ENCODE peak calls at places on chromosomes 16 and 17, in ten cellular contexts. W is activated T-helper 9 cell treated with anti-CD3 and anti-CD28 coated beads, Interleukin-2, amount 50 U/mL, for 16 hours; F is activated effector memory CD4-positive, alpha-beta T cell treated with anti-CD3 and anti-CD28 coated beads, Interleukin-2, amount 50 U/mL, for 16 hours; V is cardiac fibroblast; E is stimulated activated naive CD8-positive, alpha-beta T cell treated with anti-CD3 and anti-CD28 coated beads, Interleukin-15, amount 100 ng/mL, for 72 hours; Z is tibial nerve; A is mesendoderm; B is progenitor cell of endocrine pancreas; P is EL; I is mammary epithelial cell. H is an unnamed sample.

GRCh38 chr16:20954574-20954973 is 54.0 kb downstream of the LYRM1 start:
- DNase-seq in Z (no peak), E (no peak), W (no peak), B (no peak), A (no peak), P (no peak), I (no peak), F (no peak), V (no peak), H (no peak)

GRCh38 chr17:31509805-31510177 is 118.3 kb downstream of the RAB11FIP4 start:
- DNase-seq in E (no peak), I (no peak), V (no peak), A (peak; percentile 35), P (no peak), W (no peak), F (no peak), Z (no peak), B (no peak), H (no peak)

GRCh38 chr16:67244387-67245188 is 2.7 kb downstream of the FHOD1 start:
- DNase-seq in V (peak; percentile 87), W (peak; percentile 71), A (peak; percentile 77), I (peak; percentile 85), F (peak; percentile 92), Z (peak; percentile 47), B (no peak), E (peak; percentile 93), P (peak; percentile 98), H (peak; percentile 32)

GRCh38 chr17:45234641-45235040 is 13.0 kb downstream of the FMNL1 start:
- DNase-seq in V (no peak), P (no peak), W (no peak), I (no peak), A (peak; percentile 75), E (no peak), Z (no peak), F (peak; percentile 81), B (no peak), H (peak; percentile 77)

GRCh38 chr16:86520317-86521210 is 10.2 kb downstream of the FOXF1 start:
- DNase-seq in F (no peak), I (no peak), A (no peak), W (no peak), Z (no peak), E (no peak), P (no peak), V (no peak), B (no peak), H (no peak)

GRCh38 chr17:62064791-62065563 is at the start of gene MED13:
- DNase-seq in I (peak; percentile 52), W (peak; percentile 48), E (peak; percentile 63), A (peak; percentile 59), B (peak; percentile 43), Z (peak; percentile 47), F (peak; percentile 88), V (peak; percentile 45), P (peak; percentile 53), H (peak; percentile 78)

GRCh38 chr17:42819939-42820535 is 4.0 kb downstream of the BECN1 start:
- DNase-seq in V (peak; percentile 71), P (peak; percentile 68), Z (no peak), B (peak; percentile 28), E (peak; percentile 76), A (peak; percentile 91), W (peak; percentile 51), I (peak; percentile 32), F (peak; percentile 88), H (peak; percentile 87)

GRCh38 chr16:58709338-58709737 is 24.8 kb upstream of the SLC38A7 start:
- DNase-seq in B (no peak), E (no peak), Z (no peak), V (no peak), A (no peak), W (no peak), F (no peak), I (no peak), P (no peak), H (no peak)

GRCh38 chr17:47184671-47185070 is 4.4 kb downstream of the CDC27 start:
- DNase-seq in V (no peak), I (no peak), B (no peak), Z (no peak), E (no peak), F (no peak), A (peak; percentile 5), W (no peak), P (no peak), H (no peak)

GRCh38 chr16:79587897-79588296 is 12.6 kb downstream of the MAF start:
- DNase-seq in P (no peak), Z (no peak), I (no peak), F (no peak), A (no peak), E (no peak), W (no peak), V (no peak), B (no peak), H (no peak)

GRCh38 chr17:47267354-47267828 is 13.8 kb downstream of the ITGB3 start:
- DNase-seq in B (no peak), W (no peak), P (peak; percentile 94), E (no peak), V (peak; percentile 55), A (peak; percentile 34), Z (no peak), I (peak; percentile 74), F (no peak), H (no peak)

GRCh38 chr17:72982680-72983079 is 109.8 kb downstream of the SLC39A11 start:
- DNase-seq in I (no peak), P (no peak), Z (no peak), B (no peak), V (no peak), W (no peak), A (no peak), F (no peak), E (no peak), H (no peak)

GRCh38 chr17:44348234-44348987 is 3.3 kb downstream of the GRN start:
- DNase-seq in B (no peak), F (no peak), P (peak; percentile 66), W (no peak), I (peak; percentile 90), Z (peak; percentile 28), E (peak; percentile 23), A (no peak), V (no peak), H (no peak)

GRCh38 chr17:49715717-49716279 is 8.0 kb upstream of the SLC35B1 start:
- DNase-seq in W (peak; percentile 36), E (peak; percentile 59), A (no peak), P (no peak), B (no peak), Z (no peak), V (no peak), F (peak; percentile 81), I (no peak), H (no peak)

GRCh38 chr17:45225964-45226530 is 4.4 kb downstream of the FMNL1 start:
- DNase-seq in B (no peak), V (no peak), I (no peak), W (peak; percentile 93), P (peak; percentile 44), A (no peak), E (peak; percentile 98), Z (peak; percentile 65), F (peak; percentile 98), H (no peak)

GRCh38 chr17:49146620-49147306 is 14.2 kb downstream of the B4GALNT2 start:
- DNase-seq in P (peak; percentile 100), I (peak; percentile 97), V (peak; percentile 86), E (no peak), B (no peak), W (no peak), F (no peak), Z (no peak), A (peak; percentile 71), H (no peak)

GRCh38 chr16:82701302-82702022 is 74.7 kb downstream of the CDH13 start:
- DNase-seq in V (peak; percentile 64), A (no peak), F (no peak), P (no peak), I (no peak), Z (no peak), E (no peak), W (no peak), B (no peak), H (no peak)

GRCh38 chr17:80478487-80479245 is 2.3 kb upstream of the NPTX1 start:
- DNase-seq in V (no peak), P (no peak), B (no peak), W (no peak), F (no peak), E (no peak), Z (no peak), I (no peak), A (no peak), H (peak; percentile 43)

GRCh38 chr17:15081008-15081407 is 184.1 kb downstream of the PMP22 start:
- DNase-seq in P (no peak), Z (no peak), E (no peak), F (no peak), A (no peak), V (no peak), W (no peak), B (no peak), I (no peak), H (no peak)

GRCh38 chr16:46883353-46883689 is 841 bp upstream of the GPT2 start:
- DNase-seq in Z (no peak), W (no peak), I (no peak), E (no peak), A (no peak), V (no peak), B (no peak), F (no peak), P (no peak), H (no peak)

GRCh38 chr16:89660146-89660545 is 2.5 kb downstream of the SPATA33 start:
- DNase-seq in I (no peak), W (no peak), V (no peak), Z (no peak), P (no peak), B (no peak), F (no peak), A (no peak), E (no peak), H (no peak)

GRCh38 chr16:68200120-68200783 is 35.7 kb downstream of the ESRP2 start:
- DNase-seq in I (peak; percentile 54), F (no peak), Z (no peak), W (no peak), V (peak; percentile 56), E (no peak), A (peak; percentile 22), B (no peak), P (peak; percentile 44), H (no peak)

GRCh38 chr17:72358465-72358864 is 237.6 kb downstream of the SOX9 start:
- DNase-seq in P (peak; percentile 90), A (no peak), I (peak; percentile 88), B (no peak), V (peak; percentile 54), Z (no peak), W (no peak), E (no peak), F (no peak), H (no peak)

GRCh38 chr16:4752351-4753100 is 14.4 kb downstream of the ZNF500 start:
- DNase-seq in P (no peak), E (no peak), Z (no peak), A (no peak), W (no peak), B (no peak), F (no peak), I (no peak), V (no peak), H (no peak)

GRCh38 chr17:76887809-76888208 is 19.6 kb downstream of the MGAT5B start:
- DNase-seq in V (no peak), A (no peak), P (no peak), Z (no peak), F (no peak), B (no peak), W (no peak), E (no peak), I (no peak), H (peak; percentile 37)

GRCh38 chr16:3004319-3004718 is 8.4 kb upstream of the CLDN9 start:
- DNase-seq in A (no peak), V (no peak), Z (no peak), W (no peak), F (no peak), I (no peak), P (no peak), E (no peak), B (no peak), H (peak; percentile 33)

GRCh38 chr16:5447734-5448133 is 350.1 kb upstream of the EEF2KMT start:
- DNase-seq in P (no peak), B (no peak), V (no peak), I (no peak), Z (no peak), E (no peak), F (no peak), A (peak; percentile 20), W (no peak), H (peak; percentile 13)

GRCh38 chr17:62824290-62825135 is 16.4 kb upstream of the MARCHF10 start:
- DNase-seq in B (no peak), I (peak; percentile 96), E (no peak), P (peak; percentile 92), F (no peak), V (peak; percentile 80), W (no peak), Z (no peak), A (peak; percentile 94), H (peak; percentile 32)